ENCODE peak calls at places on chromosomes 7 and 10, in five cellular contexts. One of them, this sample, is unnamed. For H3K36me3, the result is how much of the 10 kb centered on the place peaks cover.

GRCh38 chr10:86813101-86813500 is 56.7 kb downstream of the BMPR1A start:
- DNase-seq in adipocyte: no peak
- DNase-seq in CD4-positive, CD25-positive, alpha-beta regulatory T cell: no peak
- DNase-seq in left ventricle myocardium inferior: no peak
- DNase-seq in Panc1: no peak
- DNase-seq in this sample: no peak

GRCh38 chr10:3782456-3783312 is 2.3 kb downstream of the KLF6 start:
- DNase-seq in adipocyte: peak
- DNase-seq in CD4-positive, CD25-positive, alpha-beta regulatory T cell: peak
- DNase-seq in left ventricle myocardium inferior: peak
- DNase-seq in Panc1: peak
- DNase-seq in this sample: no peak

GRCh38 chr7:17038160-17038782 is 156.5 kb upstream of the AGR3 start:
- DNase-seq in adipocyte: no peak
- DNase-seq in CD4-positive, CD25-positive, alpha-beta regulatory T cell: no peak
- DNase-seq in left ventricle myocardium inferior: no peak
- DNase-seq in Panc1: no peak
- DNase-seq in this sample: no peak

GRCh38 chr10:43160067-43160918 is 22.0 kb downstream of the CSGALNACT2 start:
- DNase-seq in adipocyte: peak
- DNase-seq in CD4-positive, CD25-positive, alpha-beta regulatory T cell: peak
- DNase-seq in left ventricle myocardium inferior: no peak
- DNase-seq in Panc1: no peak
- DNase-seq in this sample: no peak

GRCh38 chr10:46547881-46548780 is 8.3 kb downstream of the GPRIN2 start:
- DNase-seq in adipocyte: no peak
- DNase-seq in CD4-positive, CD25-positive, alpha-beta regulatory T cell: no peak
- DNase-seq in left ventricle myocardium inferior: peak
- DNase-seq in Panc1: no peak
- DNase-seq in this sample: no peak

GRCh38 chr10:70227548-70228320 is 5.5 kb downstream of the PPA1 start:
- DNase-seq in adipocyte: no peak
- DNase-seq in CD4-positive, CD25-positive, alpha-beta regulatory T cell: no peak
- DNase-seq in left ventricle myocardium inferior: no peak
- DNase-seq in Panc1: no peak
- DNase-seq in this sample: no peak

GRCh38 chr10:77967611-77968022 is 41.1 kb upstream of the DLG5 start:
- DNase-seq in adipocyte: no peak
- DNase-seq in CD4-positive, CD25-positive, alpha-beta regulatory T cell: no peak
- DNase-seq in left ventricle myocardium inferior: no peak
- DNase-seq in Panc1: no peak
- DNase-seq in this sample: no peak

GRCh38 chr10:99233680-99234018 is 2.0 kb downstream of the HPSE2 start:
- DNase-seq in adipocyte: no peak
- DNase-seq in CD4-positive, CD25-positive, alpha-beta regulatory T cell: no peak
- DNase-seq in left ventricle myocardium inferior: no peak
- DNase-seq in Panc1: no peak
- DNase-seq in this sample: no peak

GRCh38 chr10:61159253-61159652 is 215.3 kb upstream of the RHOBTB1 start:
- DNase-seq in adipocyte: peak
- DNase-seq in CD4-positive, CD25-positive, alpha-beta regulatory T cell: no peak
- DNase-seq in left ventricle myocardium inferior: no peak
- DNase-seq in Panc1: no peak
- DNase-seq in this sample: no peak

GRCh38 chr10:27783660-27784059 is 38.0 kb upstream of the MKX start:
- DNase-seq in adipocyte: peak
- DNase-seq in CD4-positive, CD25-positive, alpha-beta regulatory T cell: peak
- DNase-seq in left ventricle myocardium inferior: no peak
- DNase-seq in Panc1: no peak
- DNase-seq in this sample: peak

GRCh38 chr10:85032981-85033380 is 704.6 kb downstream of the CCSER2 start:
- DNase-seq in adipocyte: no peak
- DNase-seq in CD4-positive, CD25-positive, alpha-beta regulatory T cell: no peak
- DNase-seq in left ventricle myocardium inferior: no peak
- DNase-seq in Panc1: no peak
- DNase-seq in this sample: no peak

GRCh38 chr7:1459930-1460756 is 873 bp upstream of the MICALL2 start:
- DNase-seq in adipocyte: peak
- DNase-seq in CD4-positive, CD25-positive, alpha-beta regulatory T cell: peak
- DNase-seq in left ventricle myocardium inferior: peak
- DNase-seq in Panc1: no peak
- DNase-seq in this sample: no peak

GRCh38 chr10:11742779-11743298 is 657 bp downstream of the ECHDC3 start:
- DNase-seq in adipocyte: no peak
- DNase-seq in CD4-positive, CD25-positive, alpha-beta regulatory T cell: no peak
- DNase-seq in left ventricle myocardium inferior: peak
- DNase-seq in Panc1: no peak
- DNase-seq in this sample: no peak

GRCh38 chr10:85045046-85045445 is 716.7 kb downstream of the CCSER2 start:
- DNase-seq in adipocyte: no peak
- DNase-seq in CD4-positive, CD25-positive, alpha-beta regulatory T cell: no peak
- DNase-seq in left ventricle myocardium inferior: no peak
- DNase-seq in Panc1: no peak
- DNase-seq in this sample: no peak

GRCh38 chr10:5871596-5871995 is 18.1 kb downstream of the ANKRD16 start:
- DNase-seq in adipocyte: no peak
- DNase-seq in CD4-positive, CD25-positive, alpha-beta regulatory T cell: no peak
- DNase-seq in left ventricle myocardium inferior: no peak
- DNase-seq in Panc1: no peak
- DNase-seq in this sample: no peak

GRCh38 chr7:152006336-152006735 is 19.1 kb upstream of the GALNT11 start:
- DNase-seq in adipocyte: no peak
- DNase-seq in CD4-positive, CD25-positive, alpha-beta regulatory T cell: no peak
- DNase-seq in left ventricle myocardium inferior: no peak
- DNase-seq in Panc1: no peak
- DNase-seq in this sample: no peak

GRCh38 chr10:70622981-70623844 is 20.7 kb upstream of the PRF1 start:
- DNase-seq in adipocyte: peak
- DNase-seq in CD4-positive, CD25-positive, alpha-beta regulatory T cell: no peak
- DNase-seq in left ventricle myocardium inferior: no peak
- DNase-seq in Panc1: no peak
- DNase-seq in this sample: no peak

GRCh38 chr10:89115876-89116627 is 91.1 kb downstream of the CH25H start:
- DNase-seq in adipocyte: peak
- DNase-seq in CD4-positive, CD25-positive, alpha-beta regulatory T cell: no peak
- DNase-seq in left ventricle myocardium inferior: no peak
- DNase-seq in Panc1: no peak
- DNase-seq in this sample: peak

GRCh38 chr10:30158325-30158960 is 99.1 kb upstream of the JCAD start:
- DNase-seq in adipocyte: no peak
- DNase-seq in CD4-positive, CD25-positive, alpha-beta regulatory T cell: no peak
- DNase-seq in left ventricle myocardium inferior: no peak
- DNase-seq in Panc1: no peak
- DNase-seq in this sample: no peak

DNA sequence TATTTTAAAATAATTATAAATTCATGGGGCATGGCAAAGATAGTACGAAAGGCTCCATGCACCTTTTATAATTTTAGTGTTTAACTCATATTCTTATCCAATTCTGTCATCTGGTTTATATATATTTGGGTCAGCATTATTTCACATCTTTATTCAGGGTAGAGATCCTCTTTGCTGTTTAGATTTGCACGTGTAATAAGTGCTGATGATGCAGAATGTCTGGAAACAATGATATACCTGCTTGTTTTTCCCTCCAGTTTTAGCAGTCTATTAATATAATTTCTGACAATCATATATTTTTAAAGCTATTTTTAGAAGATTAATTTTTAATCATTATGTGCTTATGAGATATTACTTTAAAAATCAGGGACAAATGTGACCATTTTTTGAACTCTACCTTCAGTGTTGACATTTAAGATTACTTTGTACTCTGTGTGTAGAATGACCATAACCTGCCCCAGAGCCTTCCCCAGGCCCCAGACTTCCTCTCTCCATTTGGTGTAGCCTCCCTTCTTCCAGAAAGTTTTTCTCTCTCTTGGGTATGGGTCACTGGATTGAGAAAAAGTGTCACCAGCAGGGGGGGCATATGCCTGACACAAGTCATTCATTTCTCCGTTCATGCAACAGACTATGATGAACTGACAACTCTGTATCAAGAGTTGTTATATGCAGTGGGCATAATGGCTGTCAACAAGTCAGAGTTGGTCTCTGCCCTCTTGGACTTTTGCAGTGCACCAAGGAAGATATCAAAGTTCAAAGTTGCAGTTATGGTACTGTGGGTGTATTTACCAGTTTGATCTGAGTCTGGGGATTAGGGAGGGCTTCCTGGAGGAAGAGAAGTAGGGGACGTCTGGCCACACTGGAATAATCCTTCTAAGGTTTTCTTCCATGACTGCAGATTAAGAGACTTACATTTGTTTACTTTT is 192.6 kb upstream of the CCDC6 start:
- DNase-seq in adipocyte: no peak
- DNase-seq in CD4-positive, CD25-positive, alpha-beta regulatory T cell: peak
- DNase-seq in left ventricle myocardium inferior: no peak
- DNase-seq in Panc1: no peak
- DNase-seq in this sample: no peak
- H3K36me3 ChIP-seq in adipocyte: under half
- H3K36me3 ChIP-seq in CD4-positive, CD25-positive, alpha-beta regulatory T cell: under half
- H3K36me3 ChIP-seq in left ventricle myocardium inferior: under half
- H3K36me3 ChIP-seq in Panc1: under half
- H3K36me3 ChIP-seq in this sample: under half

DNA sequence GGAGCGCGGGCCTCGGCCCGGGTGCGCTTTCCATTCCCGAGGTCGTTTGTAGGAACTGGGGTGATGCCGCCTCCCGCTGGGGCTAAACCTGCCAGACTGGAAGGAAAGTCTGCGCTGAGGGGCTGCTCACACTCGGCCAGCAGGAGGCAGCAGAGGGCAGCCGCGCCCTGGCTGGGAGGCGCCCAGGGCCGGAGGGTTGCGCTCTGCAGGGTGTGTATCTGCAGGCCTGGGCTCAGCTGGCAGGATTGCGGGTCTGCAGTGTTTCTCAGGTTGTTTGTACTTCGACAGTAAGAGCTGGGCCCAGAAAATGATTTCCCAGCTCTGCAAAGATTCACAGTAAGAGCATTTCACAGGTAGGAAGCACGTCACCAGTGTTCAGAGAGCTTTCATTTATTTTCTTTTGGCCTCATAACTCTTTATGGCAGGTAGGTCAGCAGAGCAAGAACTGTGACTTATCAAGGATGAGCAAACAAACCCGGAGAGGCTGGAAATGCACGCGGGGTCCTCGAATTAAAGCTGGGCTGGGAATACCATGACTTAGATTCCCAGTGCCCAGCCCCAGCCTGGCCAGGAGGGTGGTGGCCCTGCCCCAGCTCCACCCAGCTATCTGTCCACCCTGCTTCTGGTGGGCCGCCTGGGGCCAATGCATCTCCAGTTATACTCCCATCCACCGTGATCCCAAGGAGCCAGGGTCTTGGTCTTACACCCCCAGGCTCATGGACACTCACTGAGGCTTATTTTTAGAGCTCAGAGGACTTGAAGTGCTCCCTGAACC is 15.2 kb upstream of the PPP2R2D start:
- DNase-seq in adipocyte: peak
- DNase-seq in CD4-positive, CD25-positive, alpha-beta regulatory T cell: peak
- DNase-seq in left ventricle myocardium inferior: peak
- DNase-seq in Panc1: no peak
- DNase-seq in this sample: no peak
- H3K4me3 ChIP-seq in adipocyte: no peak
- H3K4me3 ChIP-seq in CD4-positive, CD25-positive, alpha-beta regulatory T cell: no peak
- H3K4me3 ChIP-seq in left ventricle myocardium inferior: no peak
- H3K4me3 ChIP-seq in Panc1: no peak
- H3K4me3 ChIP-seq in this sample: no peak

GRCh38 chr10:33180390-33180789 is 154.1 kb downstream of the NRP1 start:
- DNase-seq in adipocyte: no peak
- DNase-seq in CD4-positive, CD25-positive, alpha-beta regulatory T cell: no peak
- DNase-seq in left ventricle myocardium inferior: no peak
- DNase-seq in Panc1: no peak
- DNase-seq in this sample: no peak
- H3K36me3 ChIP-seq in adipocyte: half or more
- H3K36me3 ChIP-seq in CD4-positive, CD25-positive, alpha-beta regulatory T cell: under half
- H3K36me3 ChIP-seq in left ventricle myocardium inferior: half or more
- H3K36me3 ChIP-seq in Panc1: under half
- H3K36me3 ChIP-seq in this sample: under half

GRCh38 chr10:133087045-133087678 is 562 bp upstream of the ADGRA1 start:
- DNase-seq in adipocyte: no peak
- DNase-seq in CD4-positive, CD25-positive, alpha-beta regulatory T cell: no peak
- DNase-seq in left ventricle myocardium inferior: no peak
- DNase-seq in Panc1: no peak
- DNase-seq in this sample: no peak

GRCh38 chr10:133090101-133090500 is 2.4 kb downstream of the ADGRA1 start:
- DNase-seq in adipocyte: no peak
- DNase-seq in CD4-positive, CD25-positive, alpha-beta regulatory T cell: no peak
- DNase-seq in left ventricle myocardium inferior: no peak
- DNase-seq in Panc1: no peak
- DNase-seq in this sample: no peak

GRCh38 chr10:133089461-133089800 is 1.7 kb downstream of the ADGRA1 start:
- DNase-seq in adipocyte: no peak
- DNase-seq in CD4-positive, CD25-positive, alpha-beta regulatory T cell: no peak
- DNase-seq in left ventricle myocardium inferior: no peak
- DNase-seq in Panc1: no peak
- DNase-seq in this sample: no peak

GRCh38 chr10:133087679-133088523 is at the start of gene ADGRA1:
- DNase-seq in adipocyte: peak
- DNase-seq in CD4-positive, CD25-positive, alpha-beta regulatory T cell: no peak
- DNase-seq in left ventricle myocardium inferior: no peak
- DNase-seq in Panc1: no peak
- DNase-seq in this sample: no peak

GRCh38 chr10:133088524-133089460 is 1.1 kb downstream of the ADGRA1 start:
- DNase-seq in adipocyte: no peak
- DNase-seq in CD4-positive, CD25-positive, alpha-beta regulatory T cell: no peak
- DNase-seq in left ventricle myocardium inferior: no peak
- DNase-seq in Panc1: no peak
- DNase-seq in this sample: no peak
- H3K4me3 ChIP-seq in adipocyte: no peak
- H3K4me3 ChIP-seq in CD4-positive, CD25-positive, alpha-beta regulatory T cell: no peak
- H3K4me3 ChIP-seq in left ventricle myocardium inferior: peak
- H3K4me3 ChIP-seq in Panc1: no peak
- H3K4me3 ChIP-seq in this sample: no peak